ENCODE peak calls at places on chromosomes 13 and 19, in six cellular contexts. H is Peyer's patch, R is stomach, X is body of pancreas, O is tibial nerve, I is uterus. L is an unnamed sample. For H3K4me1, the result is how much of the 10 kb centered on the place peaks cover.

GRCh38 chr13:33137726-33138125 is 121.5 kb downstream of the KL start:
- DNase-seq in R (no peak), X (no peak), I (no peak), O (no peak), H (no peak), L (no peak)

GRCh38 chr19:10230155-10230903 is 802 bp downstream of the S1PR2 start:
- DNase-seq in O (peak), H (no peak), X (peak), R (peak), I (peak), L (peak)

GRCh38 chr19:43957891-43958290 is 6.9 kb downstream of the ZNF221 start:
- DNase-seq in O (no peak), H (no peak), I (no peak), X (no peak), R (no peak), L (no peak)

GRCh38 chr19:46828484-46828883 is 22.2 kb downstream of the AP2S1 start:
- DNase-seq in R (no peak), X (no peak), H (no peak), O (no peak), I (no peak), L (no peak)

GRCh38 chr13:66443926-66444325 is 786.2 kb downstream of the PCDH9 start:
- DNase-seq in X (no peak), I (no peak), R (no peak), O (no peak), H (no peak), L (no peak)

GRCh38 chr13:32427852-32428580 is at the start of gene N4BP2L1:
- DNase-seq in O (peak), I (peak), R (peak), X (peak), H (peak), L (peak)

GRCh38 chr13:109577191-109577700 is 209.1 kb downstream of the IRS2 start:
- DNase-seq in O (no peak), R (no peak), H (no peak), X (no peak), I (no peak), L (no peak)

GRCh38 chr13:43159007-43159406 is 135.6 kb downstream of the DNAJC15 start:
- DNase-seq in X (no peak), I (no peak), H (no peak), R (no peak), O (no peak), L (no peak)

GRCh38 chr19:53897459-53897858 is 11.6 kb upstream of the CACNG7 start:
- DNase-seq in O (no peak), H (no peak), X (no peak), I (no peak), R (no peak), L (no peak)

GRCh38 chr19:41408256-41408655 is 10.6 kb downstream of the BCKDHA start:
- DNase-seq in O (no peak), I (no peak), X (no peak), H (no peak), R (no peak), L (no peak)

GRCh38 chr13:93193682-93194081 is 32.9 kb upstream of the GPC6 start:
- DNase-seq in H (no peak), R (no peak), I (no peak), X (no peak), O (no peak), L (no peak)

GRCh38 chr19:50384685-50385535 is 763 bp downstream of the POLD1 start:
- DNase-seq in R (no peak), H (peak), O (no peak), X (no peak), I (no peak), L (no peak)

GRCh38 chr13:33116321-33117010 is 100.2 kb downstream of the KL start:
- DNase-seq in O (no peak), R (no peak), I (no peak), H (no peak), X (no peak), L (no peak)

GRCh38 chr19:55377356-55378131 is 918 bp downstream of the TMEM190 start:
- DNase-seq in H (no peak), R (no peak), O (no peak), I (no peak), X (no peak), L (no peak)

GRCh38 chr19:45113628-45114027 is 20.6 kb downstream of the PPP1R37 start:
- DNase-seq in I (no peak), X (peak), O (no peak), R (peak), H (peak), L (no peak)

GRCh38 chr13:104422668-104423067 is 1356.5 kb upstream of the SLC10A2 start:
- DNase-seq in H (no peak), I (no peak), X (no peak), R (no peak), O (no peak), L (no peak)

GRCh38 chr19:15393963-15394362 is 14.4 kb upstream of the AKAP8 start:
- DNase-seq in H (no peak), O (no peak), I (no peak), X (no peak), R (no peak), L (no peak)

GRCh38 chr19:15396436-15396835 is 16.8 kb upstream of the AKAP8 start:
- DNase-seq in O (no peak), H (no peak), X (no peak), R (no peak), I (no peak), L (no peak)

GRCh38 chr19:15397782-15398181 is 18.2 kb upstream of the AKAP8 start:
- DNase-seq in R (no peak), I (no peak), X (no peak), O (no peak), H (no peak), L (no peak)

GRCh38 chr19:15397236-15397635 is 17.6 kb upstream of the AKAP8 start:
- DNase-seq in R (no peak), H (no peak), I (no peak), X (no peak), O (no peak), L (no peak)

GRCh38 chr19:15394426-15394825 is 14.8 kb upstream of the AKAP8 start:
- DNase-seq in R (no peak), O (no peak), I (no peak), X (no peak), H (no peak), L (no peak)
- H3K4me1 ChIP-seq in R (under half), O (under half), I (under half), X (under half), H (under half), L (under half)

DNA sequence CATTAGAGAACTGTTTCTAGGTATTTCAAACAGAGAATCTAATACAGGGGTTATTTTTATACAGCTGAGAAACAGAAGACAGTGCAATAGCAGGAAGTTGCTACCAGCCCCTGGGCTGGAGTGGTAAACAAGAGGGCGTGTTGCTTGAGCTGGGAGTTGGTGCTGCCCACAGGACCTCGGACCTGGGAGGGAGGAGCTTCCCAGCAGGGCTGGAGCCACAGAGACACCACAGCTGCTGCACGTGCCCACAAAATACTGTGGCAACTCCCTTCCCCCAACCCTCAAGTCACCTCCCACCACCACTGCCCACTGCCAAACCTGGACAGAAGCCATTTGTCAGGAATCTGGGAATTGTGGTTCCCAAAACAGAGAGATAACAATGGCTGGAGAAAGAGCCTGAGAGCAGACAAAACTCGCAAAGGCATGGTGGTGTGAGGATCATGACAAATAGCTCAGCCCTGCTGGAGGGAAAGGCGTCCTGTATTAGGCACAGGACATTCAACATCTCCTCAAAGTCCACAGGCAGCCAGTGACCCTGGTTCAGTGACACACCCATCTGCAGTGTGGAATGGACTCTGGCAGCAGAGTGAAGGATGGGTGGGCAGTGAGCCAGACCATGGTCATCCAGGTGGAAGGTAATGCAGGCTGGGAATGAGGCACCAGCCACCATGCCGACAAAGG is 57.2 kb downstream of the SPATA13 start:
- DNase-seq in R (peak), X (peak), H (peak), I (no peak), O (no peak), L (peak)
- TF ChIP-seq POLR2A in R (no peak), X (no peak), H (peak), I (no peak), O (no peak), L (peak)

GRCh38 chr19:1113986-1114483 is 10.2 kb downstream of the GPX4 start:
- DNase-seq in R (no peak), X (no peak), O (no peak), H (no peak), I (no peak), L (no peak)

GRCh38 chr19:1111641-1112253 is 8.0 kb downstream of the GPX4 start:
- DNase-seq in O (no peak), H (no peak), I (no peak), X (no peak), R (no peak), L (no peak)

GRCh38 chr19:1115646-1116420 is 12.0 kb downstream of the GPX4 start:
- DNase-seq in X (no peak), I (no peak), O (no peak), R (no peak), H (no peak), L (no peak)

GRCh38 chr19:1112254-1113208 is 8.7 kb downstream of the GPX4 start:
- DNase-seq in O (peak), X (no peak), R (peak), I (peak), H (peak), L (no peak)

GRCh38 chr19:1113278-1113985 is 9.6 kb downstream of the GPX4 start:
- DNase-seq in O (peak), X (peak), H (peak), R (peak), I (peak), L (peak)
- H3K27ac ChIP-seq in O (peak), X (peak), H (peak), R (peak), I (peak), L (peak)

GRCh38 chr13:21610687-21611086 is 6.7 kb upstream of the MICU2 start:
- DNase-seq in X (no peak), R (no peak), H (no peak), I (no peak), O (no peak), L (no peak)
- H3K4me1 ChIP-seq in X (under half), R (under half), H (under half), I (under half), O (under half), L (under half)

GRCh38 chr19:7924651-7925170 is 1.2 kb downstream of the CTXN1 start:
- DNase-seq in O (no peak), X (no peak), R (no peak), I (peak), H (no peak), L (peak)

GRCh38 chr19:7926727-7927604 is 1.0 kb upstream of the CTXN1 start:
- DNase-seq in X (peak), R (no peak), O (no peak), H (no peak), I (peak), L (peak)

GRCh38 chr19:7927605-7928333 is 1.8 kb upstream of the CTXN1 start:
- DNase-seq in H (no peak), I (peak), O (no peak), X (peak), R (no peak), L (peak)

GRCh38 chr19:7925171-7925837 is 631 bp downstream of the CTXN1 start:
- DNase-seq in R (peak), H (peak), O (peak), I (peak), X (peak), L (peak)

GRCh38 chr19:7926021-7926726 is at the start of gene CTXN1:
- DNase-seq in R (peak), O (peak), H (peak), X (peak), I (peak), L (peak)
- TF ChIP-seq POLR2A in R (no peak), O (no peak), H (no peak), X (no peak), I (peak), L (no peak)

DNA sequence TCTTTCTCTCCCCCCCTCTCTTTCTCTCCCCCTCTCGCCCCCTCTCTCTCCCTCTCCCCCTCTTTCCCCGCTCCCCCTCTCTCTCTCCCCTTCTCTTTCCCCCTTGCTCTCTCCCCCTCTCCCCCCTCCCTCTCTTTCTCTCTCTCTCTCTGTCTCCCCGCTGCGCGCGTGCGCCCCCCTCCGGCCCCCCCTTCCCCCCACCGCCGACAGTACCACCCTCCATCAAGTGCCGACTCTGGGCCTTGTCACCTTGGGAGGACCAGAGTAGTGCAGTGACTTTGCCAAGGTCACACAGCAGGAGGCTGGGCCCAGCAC is 121.5 kb downstream of the KDM4B start:
- DNase-seq in H (no peak), I (no peak), X (no peak), O (no peak), R (no peak), L (no peak)
- H3K27ac ChIP-seq in H (no peak), I (peak), X (peak), O (peak), R (peak), L (no peak)